ENCODE peak calls at places on chromosome 11, in six cellular contexts. E is activated B cell treated with CpG ODN at 0.5 μM for 24 hours, K is NB4, V is left ventricle myocardium inferior, T is astrocyte of the cerebellum, X is fibroblast of mammary gland. H is an unnamed sample.

GRCh38 chr11:122344281-122344680 is 228.3 kb upstream of the BLID start:
- DNase-seq in E (no peak), K (no peak), V (no peak), T (peak), X (peak), H (no peak)

GRCh38 chr11:32290783-32291182 is 144.6 kb downstream of the WT1 start:
- DNase-seq in E (no peak), K (no peak), V (no peak), T (no peak), X (no peak), H (no peak)

GRCh38 chr11:126403658-126404057 is 48.2 kb downstream of the ST3GAL4 start:
- DNase-seq in E (no peak), K (no peak), V (no peak), T (no peak), X (no peak), H (no peak)

GRCh38 chr11:64086263-64086938 is 50.7 kb downstream of the FLRT1 start:
- DNase-seq in E (no peak), K (peak), V (peak), T (no peak), X (peak), H (no peak)

GRCh38 chr11:57597461-57597892 is at the start of gene SERPING1:
- DNase-seq in E (no peak), K (no peak), V (peak), T (no peak), X (peak), H (no peak)

GRCh38 chr11:57667065-57667714 is 724 bp upstream of the ZDHHC5 start:
- DNase-seq in E (peak), K (peak), V (peak), T (peak), X (peak), H (peak)

GRCh38 chr11:117610901-117611300 is 186.1 kb downstream of the DSCAML1 start:
- DNase-seq in E (no peak), K (no peak), V (no peak), T (no peak), X (no peak), H (no peak)

GRCh38 chr11:8262552-8263108 is 1.0 kb downstream of the LMO1 start:
- DNase-seq in E (peak), K (no peak), V (peak), T (peak), X (peak), H (peak)

GRCh38 chr11:116736763-116737162 is 36.0 kb downstream of the BUD13 start:
- DNase-seq in E (no peak), K (peak), V (no peak), T (no peak), X (no peak), H (no peak)

GRCh38 chr11:64339754-64340408 is at the start of gene CCDC88B:
- DNase-seq in E (peak), K (peak), V (peak), T (no peak), X (no peak), H (no peak)

GRCh38 chr11:35173011-35173511 is 34.1 kb downstream of the CD44 start:
- DNase-seq in E (no peak), K (peak), V (no peak), T (no peak), X (peak), H (no peak)

GRCh38 chr11:71444811-71445210 is 3.4 kb downstream of the DHCR7 start:
- DNase-seq in E (no peak), K (no peak), V (no peak), T (no peak), X (no peak), H (no peak)

GRCh38 chr11:31702966-31703365 is 108.2 kb downstream of the PAX6 start:
- DNase-seq in E (no peak), K (no peak), V (no peak), T (no peak), X (peak), H (no peak)

GRCh38 chr11:68677432-68677831 is 6.9 kb upstream of the GAL start:
- DNase-seq in E (no peak), K (peak), V (peak), T (peak), X (peak), H (no peak)

GRCh38 chr11:59523541-59523940 is 12.2 kb downstream of the OR4D9 start:
- DNase-seq in E (no peak), K (peak), V (no peak), T (no peak), X (no peak), H (no peak)

GRCh38 chr11:30128269-30128932 is 102.4 kb upstream of the FSHB start:
- DNase-seq in E (no peak), K (peak), V (no peak), T (peak), X (peak), H (no peak)

GRCh38 chr11:119188067-119188466 is 2.8 kb downstream of the NHERF4 start:
- DNase-seq in E (no peak), K (no peak), V (no peak), T (no peak), X (no peak), H (no peak)

GRCh38 chr11:45484326-45484725 is 181.1 kb downstream of the CHST1 start:
- DNase-seq in E (no peak), K (no peak), V (no peak), T (no peak), X (no peak), H (no peak)

GRCh38 chr11:131624526-131624925 is 254.1 kb downstream of the NTM start:
- DNase-seq in E (no peak), K (no peak), V (no peak), T (no peak), X (peak), H (no peak)

GRCh38 chr11:27444801-27445215 is 27.8 kb downstream of the LGR4 start:
- DNase-seq in E (no peak), K (no peak), V (no peak), T (no peak), X (no peak), H (no peak)

GRCh38 chr11:36109850-36110606 is 166.2 kb downstream of the LDLRAD3 start:
- DNase-seq in E (no peak), K (no peak), V (no peak), T (peak), X (no peak), H (no peak)

GRCh38 chr11:100674212-100674611 is 12.9 kb upstream of the ARHGAP42 start:
- DNase-seq in E (no peak), K (no peak), V (no peak), T (no peak), X (peak), H (no peak)

GRCh38 chr11:34431979-34432378 is 6.8 kb upstream of the CAT start:
- DNase-seq in E (no peak), K (peak), V (no peak), T (no peak), X (no peak), H (no peak)

GRCh38 chr11:122686106-122686505 is 30.6 kb downstream of the UBASH3B start:
- DNase-seq in E (no peak), K (no peak), V (no peak), T (no peak), X (no peak), H (no peak)

GRCh38 chr11:46381046-46381835 is at the start of gene MDK:
- DNase-seq in E (no peak), K (peak), V (no peak), T (no peak), X (no peak), H (peak)

GRCh38 chr11:108958446-108959123 is 293.7 kb downstream of the DDX10 start:
- DNase-seq in E (no peak), K (peak), V (no peak), T (no peak), X (peak), H (no peak)

GRCh38 chr11:67300256-67300755 is 3.0 kb upstream of the SSH3 start:
- DNase-seq in E (no peak), K (no peak), V (no peak), T (no peak), X (no peak), H (no peak)

GRCh38 chr11:47033439-47033838 is 96.9 kb downstream of the CSTPP1 start:
- DNase-seq in E (no peak), K (no peak), V (no peak), T (no peak), X (peak), H (no peak)

GRCh38 chr11:133982151-133982550 is 25.4 kb upstream of the IGSF9B start:
- DNase-seq in E (no peak), K (no peak), V (no peak), T (no peak), X (no peak), H (no peak)

GRCh38 chr11:117316197-117316961 is at the start of gene BACE1:
- DNase-seq in E (no peak), K (peak), V (peak), T (peak), X (peak), H (peak)

GRCh38 chr11:75583710-75584658 is 21.9 kb downstream of the SERPINH1 start:
- DNase-seq in E (no peak), K (peak), V (peak), T (no peak), X (peak), H (peak)

GRCh38 chr11:45457649-45458048 is 171.5 kb upstream of the SYT13 start:
- DNase-seq in E (no peak), K (peak), V (no peak), T (peak), X (peak), H (no peak)

GRCh38 chr11:30801357-30801756 is 215.2 kb upstream of the MPPED2 start:
- DNase-seq in E (no peak), K (no peak), V (no peak), T (no peak), X (no peak), H (no peak)

GRCh38 chr11:125402436-125402835 is 93.6 kb downstream of the FEZ1 start:
- DNase-seq in E (no peak), K (no peak), V (no peak), T (no peak), X (peak), H (no peak)

GRCh38 chr11:75555079-75555811 is 6.8 kb upstream of the SERPINH1 start:
- DNase-seq in E (no peak), K (no peak), V (no peak), T (no peak), X (no peak), H (no peak)

GRCh38 chr11:23856654-23857053 is 640.2 kb upstream of the LUZP2 start:
- DNase-seq in E (no peak), K (peak), V (no peak), T (no peak), X (peak), H (no peak)

GRCh38 chr11:3085052-3085451 is 27.8 kb upstream of the CARS1 start:
- DNase-seq in E (no peak), K (peak), V (no peak), T (no peak), X (no peak), H (no peak)

GRCh38 chr11:45405916-45406670 is 120.0 kb upstream of the SYT13 start:
- DNase-seq in E (no peak), K (peak), V (no peak), T (no peak), X (peak), H (no peak)

GRCh38 chr11:102317099-102317767 is at the start of gene BIRC3:
- DNase-seq in E (peak), K (peak), V (peak), T (peak), X (peak), H (peak)
- TF ChIP-seq CTCF in E (no peak), K (peak), V (peak), T (peak), X (peak), H (no peak)

GRCh38 chr11:120228794-120229384 is 11.1 kb upstream of the POU2F3 start:
- DNase-seq in E (no peak), K (no peak), V (no peak), T (no peak), X (no peak), H (no peak)
- TF ChIP-seq CTCF in E (no peak), K (peak), V (no peak), T (peak), X (peak), H (peak)

GRCh38 chr11:93740031-93740801 is 1.1 kb downstream of the TAF1D start:
- DNase-seq in E (no peak), K (peak), V (no peak), T (no peak), X (peak), H (peak)

GRCh38 chr11:93738647-93739081 is 2.6 kb downstream of the TAF1D start:
- DNase-seq in E (no peak), K (peak), V (no peak), T (no peak), X (peak), H (no peak)

GRCh38 chr11:93741882-93742226 is 382 bp downstream of the C11orf54 start:
- DNase-seq in E (no peak), K (no peak), V (no peak), T (no peak), X (peak), H (no peak)

GRCh38 chr11:93741094-93741881 is at the start of the genes C11orf54 and TAF1D:
- DNase-seq in E (peak), K (peak), V (peak), T (peak), X (peak), H (peak)

DNA sequence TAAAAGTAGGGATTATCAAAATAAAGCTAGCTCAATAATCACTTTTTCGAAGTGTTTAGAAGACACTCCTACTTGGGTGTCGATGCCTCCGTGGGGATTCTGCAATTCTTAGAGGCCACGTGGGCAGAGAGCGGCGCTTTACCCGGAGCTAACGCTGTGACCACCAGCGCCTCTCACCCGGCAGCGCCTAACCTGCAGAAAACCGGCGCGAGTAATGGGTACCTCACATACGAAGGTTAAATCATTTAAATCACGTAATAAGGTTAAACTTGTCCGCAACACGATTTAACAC is 547 bp downstream of the TAF1D start:
- DNase-seq in E (no peak), K (peak), V (peak), T (peak), X (peak), H (peak)
- TF ChIP-seq CTCF in E (no peak), K (no peak), V (no peak), T (no peak), X (no peak), H (no peak)

GRCh38 chr11:95923730-95924413 is at the start of gene MTMR2:
- DNase-seq in E (peak), K (peak), V (peak), T (peak), X (peak), H (peak)
- TF ChIP-seq CTCF in E (no peak), K (no peak), V (no peak), T (no peak), X (no peak), H (no peak)

GRCh38 chr11:62391642-62392425 is 27.0 kb upstream of the SCGB1A1 start:
- DNase-seq in E (no peak), K (no peak), V (no peak), T (no peak), X (no peak), H (no peak)
- TF ChIP-seq CTCF in E (no peak), K (no peak), V (no peak), T (peak), X (no peak), H (no peak)

DNA sequence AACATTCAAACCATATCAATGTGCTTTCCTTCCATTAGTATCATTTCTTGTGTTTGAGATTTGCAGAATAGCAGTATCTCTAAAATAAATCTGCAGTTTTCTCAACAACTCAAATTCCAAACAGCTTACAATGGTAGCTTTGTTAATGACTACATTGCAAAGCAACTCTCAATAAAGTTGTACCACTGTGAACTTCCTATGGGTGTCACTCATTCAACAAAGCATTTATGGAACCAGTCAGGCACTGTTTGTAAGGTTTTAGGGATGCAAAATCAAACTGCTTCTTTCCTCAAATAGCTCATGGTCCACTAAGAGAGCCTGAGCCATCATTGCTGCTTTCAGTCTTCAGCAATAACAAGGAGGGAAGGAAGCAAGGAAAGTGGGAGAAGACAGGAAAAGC is 91.0 kb downstream of the CCDC83 start:
- DNase-seq in E (no peak), K (no peak), V (no peak), T (no peak), X (no peak), H (no peak)
- TF ChIP-seq CTCF in E (no peak), K (no peak), V (no peak), T (no peak), X (no peak), H (no peak)

GRCh38 chr11:111353776-111354600 is 25.1 kb downstream of the POU2AF1 start:
- DNase-seq in E (no peak), K (no peak), V (no peak), T (no peak), X (no peak), H (no peak)

GRCh38 chr11:111354601-111354891 is 24.5 kb downstream of the POU2AF1 start:
- DNase-seq in E (no peak), K (no peak), V (no peak), T (no peak), X (no peak), H (no peak)

GRCh38 chr11:111352235-111352746 is 26.8 kb downstream of the POU2AF1 start:
- DNase-seq in E (no peak), K (no peak), V (no peak), T (no peak), X (no peak), H (no peak)

GRCh38 chr11:111351374-111352081 is 27.5 kb downstream of the POU2AF1 start:
- DNase-seq in E (no peak), K (no peak), V (no peak), T (no peak), X (no peak), H (no peak)

DNA sequence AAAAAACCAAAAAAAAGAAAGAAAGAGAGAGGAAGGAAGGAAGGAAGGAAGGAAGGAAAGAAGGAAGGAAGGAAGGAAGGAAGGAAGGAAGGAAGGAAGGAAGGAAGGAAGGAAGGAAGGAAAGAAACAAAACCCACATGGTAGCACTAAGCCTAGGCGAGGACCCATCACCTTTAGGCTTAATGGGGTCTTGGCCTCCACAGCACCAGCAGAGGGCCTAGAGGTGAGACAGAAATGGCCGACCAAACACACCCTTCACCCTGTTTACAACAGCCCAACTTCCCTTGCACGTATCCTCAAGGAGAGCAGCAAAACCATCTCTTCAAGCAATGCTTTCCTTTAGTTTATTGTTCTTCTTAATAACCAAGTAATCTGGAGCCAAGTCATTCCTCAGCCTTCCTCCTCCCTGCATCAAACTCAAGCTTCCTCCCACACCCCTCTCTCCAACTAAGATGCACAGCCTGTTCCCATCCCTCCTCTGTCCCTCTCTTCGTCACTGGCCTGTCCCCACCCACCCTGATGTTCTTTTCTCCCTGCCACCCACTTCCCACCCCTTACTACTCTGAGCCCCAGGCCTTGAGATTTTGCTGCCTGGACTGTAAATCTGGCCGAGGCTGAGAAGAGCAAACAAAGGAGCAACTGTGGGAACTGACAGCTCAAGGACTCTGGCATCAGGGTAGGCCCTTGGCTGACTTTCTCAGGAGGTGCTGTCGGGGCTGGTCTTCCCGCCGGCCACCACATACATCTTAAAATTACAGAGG is 26.0 kb downstream of the POU2AF1 start:
- DNase-seq in E (no peak), K (no peak), V (no peak), T (no peak), X (no peak), H (no peak)
- TF ChIP-seq CTCF in E (no peak), K (no peak), V (no peak), T (no peak), X (no peak), H (no peak)

DNA sequence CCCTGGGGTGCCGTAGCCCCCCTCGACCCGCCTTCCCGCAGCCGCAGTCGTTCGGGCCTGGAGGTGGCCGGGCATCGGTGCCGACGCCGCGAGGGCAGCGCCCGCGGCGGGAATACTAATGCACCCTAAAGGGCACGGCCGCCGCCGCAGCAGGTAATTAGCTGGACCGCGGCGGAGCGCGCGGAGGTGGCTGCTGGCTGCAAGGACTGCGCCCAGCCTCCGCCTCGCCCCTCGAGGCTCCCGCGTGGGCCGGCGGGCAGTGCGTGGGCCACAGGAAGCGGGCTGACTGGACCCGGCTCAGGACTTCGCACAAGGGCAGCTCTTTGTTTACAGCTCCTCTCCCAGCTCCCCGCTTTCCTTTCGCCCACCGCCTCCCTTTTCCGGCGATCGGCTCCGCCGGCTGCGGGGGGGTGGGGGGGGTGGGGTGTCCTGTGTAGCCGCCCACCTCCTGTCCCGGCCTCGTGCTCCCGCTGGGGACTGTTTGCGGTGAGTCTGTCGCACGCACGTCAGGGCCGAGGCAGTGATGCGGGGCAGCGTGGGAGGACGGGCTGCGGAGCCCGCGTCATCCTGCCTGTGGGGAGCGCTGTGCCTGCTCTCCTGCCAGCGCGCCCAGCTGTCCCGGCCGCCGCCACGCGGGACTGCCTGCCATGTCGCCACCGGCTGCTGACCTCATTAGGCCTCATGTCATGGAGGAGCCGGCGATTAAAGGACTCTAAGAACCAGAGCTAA is 53.2 kb downstream of the GRIK4 start:
- DNase-seq in E (peak), K (peak), V (peak), T (no peak), X (peak), H (peak)
- TF ChIP-seq CTCF in E (no peak), K (peak), V (peak), T (peak), X (no peak), H (no peak)

GRCh38 chr11:73950869-73951710 is at the start of gene DNAJB13:
- DNase-seq in E (no peak), K (peak), V (no peak), T (no peak), X (peak), H (peak)
- TF ChIP-seq CTCF in E (no peak), K (no peak), V (no peak), T (no peak), X (no peak), H (no peak)